ENCODE peak calls at places on chromosomes 7 and 10, in four cellular contexts. A is choroid plexus epithelial cell; F is fibroblast of the aortic adventitia; U is activated CD8-positive, alpha-beta T cell treated with anti-CD3 and anti-CD28 coated beads for 36 hours. S is an unnamed sample.

GRCh38 chr7:23418046-23418445 is 52.2 kb downstream of the IGF2BP3 start:
- DNase-seq in F (peak), A (peak), U (no peak), S (no peak)

GRCh38 chr7:100686201-100686821 is 7.7 kb downstream of the GIGYF1 start:
- DNase-seq in A (no peak), U (no peak), F (no peak), S (no peak)

GRCh38 chr10:124688889-124689670 is 55.1 kb downstream of the FAM53B start:
- DNase-seq in U (peak), A (peak), F (no peak), S (peak)

GRCh38 chr10:44253769-44254462 is 131.0 kb downstream of the CXCL12 start:
- DNase-seq in F (peak), U (no peak), A (peak), S (no peak)

GRCh38 chr7:138527746-138528223 is 67.7 kb downstream of the TRIM24 start:
- DNase-seq in A (peak), U (peak), F (peak), S (no peak)

GRCh38 chr10:101272229-101272868 is 43.1 kb upstream of the LBX1 start:
- DNase-seq in U (peak), A (peak), F (peak), S (peak)

GRCh38 chr7:40915061-40915460 is 780.3 kb downstream of the SUGCT start:
- DNase-seq in U (no peak), A (peak), F (peak), S (no peak)

GRCh38 chr7:437293-438280 is 82.1 kb downstream of the PDGFA start:
- DNase-seq in F (no peak), A (no peak), U (no peak), S (no peak)

GRCh38 chr10:62831346-62831745 is 15.2 kb upstream of the EGR2 start:
- DNase-seq in F (peak), U (no peak), A (peak), S (no peak)

GRCh38 chr7:112162161-112163020 is 43.8 kb downstream of the DOCK4 start:
- DNase-seq in F (peak), U (no peak), A (peak), S (no peak)

GRCh38 chr7:97024209-97025129 is at the start of gene DLX5:
- DNase-seq in A (no peak), F (peak), U (peak), S (no peak)

GRCh38 chr7:27201231-27202017 is 1.5 kb upstream of the HOXA13 start:
- DNase-seq in U (no peak), F (no peak), A (no peak), S (no peak)

GRCh38 chr7:17021205-17021604 is 139.4 kb upstream of the AGR3 start:
- DNase-seq in U (no peak), A (peak), F (peak), S (no peak)

GRCh38 chr7:111014074-111014473 is 76.9 kb upstream of the LRRN3 start:
- DNase-seq in U (peak), F (no peak), A (peak), S (no peak)

GRCh38 chr10:60989400-60989876 is 45.5 kb upstream of the RHOBTB1 start:
- DNase-seq in A (no peak), U (no peak), F (no peak), S (peak)

GRCh38 chr7:151598045-151598444 is 78.3 kb upstream of the RHEB start:
- DNase-seq in U (no peak), F (peak), A (peak), S (no peak)

GRCh38 chr10:63068246-63068645 is 64.9 kb upstream of the NRBF2 start:
- DNase-seq in F (peak), U (peak), A (peak), S (no peak)

GRCh38 chr10:96395931-96396877 is 37.4 kb upstream of the OPALIN start:
- DNase-seq in A (peak), U (peak), F (peak), S (peak)

GRCh38 chr10:73910764-73911552 is at the start of gene PLAU:
- DNase-seq in F (no peak), A (no peak), U (peak), S (peak)

GRCh38 chr10:63698815-63699205 is 177.6 kb downstream of the REEP3 start:
- DNase-seq in U (no peak), A (no peak), F (peak), S (no peak)

GRCh38 chr10:82277591-82277990 is 402.6 kb downstream of the NRG3 start:
- DNase-seq in F (no peak), U (no peak), A (peak), S (no peak)

GRCh38 chr10:16989826-16990293 is 139.8 kb downstream of the CUBN start:
- DNase-seq in F (no peak), A (no peak), U (no peak), S (no peak)

GRCh38 chr7:36535866-36536664 is 146.4 kb downstream of the ANLN start:
- DNase-seq in U (no peak), F (no peak), A (no peak), S (no peak)

GRCh38 chr10:34489436-34489835 is 325.7 kb downstream of the PARD3 start:
- DNase-seq in F (no peak), A (no peak), U (no peak), S (no peak)

GRCh38 chr10:35872666-35873065 is 230.6 kb upstream of the FZD8 start:
- DNase-seq in F (no peak), A (no peak), U (no peak), S (no peak)

GRCh38 chr10:86263209-86263608 is 103.4 kb downstream of the GRID1 start:
- DNase-seq in F (no peak), U (no peak), A (no peak), S (no peak)

GRCh38 chr7:36147361-36147760 is 5.7 kb upstream of the EEPD1 start:
- DNase-seq in A (no peak), F (no peak), U (no peak), S (no peak)

GRCh38 chr10:86958109-86958830 is at the start of gene SNCG:
- DNase-seq in A (peak), U (no peak), F (no peak), S (no peak)

GRCh38 chr10:6410830-6411229 is 169.2 kb downstream of the PRKCQ start:
- DNase-seq in A (no peak), U (no peak), F (no peak), S (no peak)

GRCh38 chr7:50674299-50674698 is 108.4 kb downstream of the GRB10 start:
- DNase-seq in U (no peak), F (no peak), A (no peak), S (no peak)

GRCh38 chr7:1729183-1729582 is 59.1 kb downstream of the ELFN1 start:
- DNase-seq in F (no peak), U (no peak), A (no peak), S (no peak)
- TF ChIP-seq CTCF in F (no peak), U (no peak), A (no peak), S (no peak)

GRCh38 chr7:3922175-3922635 is 621.2 kb downstream of the SDK1 start:
- DNase-seq in F (peak), U (peak), A (peak), S (no peak)
- TF ChIP-seq CTCF in F (no peak), U (no peak), A (peak), S (no peak)

GRCh38 chr7:80449841-80450240 is 62.0 kb downstream of the GNAT3 start:
- DNase-seq in F (no peak), U (no peak), A (no peak), S (no peak)

GRCh38 chr7:80450621-80451308 is 61.1 kb downstream of the GNAT3 start:
- DNase-seq in A (peak), F (peak), U (no peak), S (no peak)

GRCh38 chr7:80458822-80459725 is 52.8 kb downstream of the GNAT3 start:
- DNase-seq in U (no peak), F (no peak), A (no peak), S (no peak)

GRCh38 chr7:80453699-80454340 is 58.0 kb downstream of the GNAT3 start:
- DNase-seq in U (peak), F (peak), A (peak), S (peak)
- TF ChIP-seq CTCF in U (peak), F (peak), A (peak), S (no peak)

DNA sequence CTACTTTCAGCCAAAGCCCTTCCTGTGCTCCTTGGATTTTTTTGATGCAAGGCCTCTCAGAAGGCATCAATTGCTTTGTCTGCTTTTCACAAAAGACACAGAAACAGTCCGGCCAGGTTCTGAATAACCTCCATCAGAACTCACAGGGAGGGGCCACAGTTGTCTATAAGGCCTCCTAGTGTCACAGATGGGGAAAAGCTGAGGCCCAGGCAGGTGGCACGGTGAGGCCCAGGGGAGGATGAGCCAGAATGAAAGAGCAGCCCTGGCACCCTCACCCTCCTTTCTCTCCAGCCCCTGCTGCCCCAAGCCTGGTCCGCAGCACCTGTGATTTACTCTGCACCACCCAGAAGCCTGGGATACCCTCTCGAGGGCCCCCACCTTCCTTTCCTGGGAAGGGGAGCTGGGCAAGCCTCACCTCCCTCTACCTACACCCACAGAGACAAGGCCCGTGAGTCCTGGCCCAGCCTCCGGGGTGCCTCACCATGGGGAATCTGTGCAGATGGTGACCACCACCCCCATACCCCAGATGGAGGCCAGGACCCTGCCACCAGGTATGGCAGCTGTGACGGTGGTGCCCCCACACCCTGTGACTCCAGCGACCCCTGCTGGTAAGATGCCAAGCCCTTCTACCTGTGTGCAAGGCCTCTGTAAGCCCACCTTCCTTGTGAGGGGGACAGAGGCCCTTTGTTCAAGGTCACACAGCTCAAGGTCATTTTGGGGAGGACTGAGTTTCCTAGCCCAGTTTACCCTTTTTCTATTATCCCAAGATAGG is 26.2 kb upstream of the ZNF467 start:
- DNase-seq in A (peak), U (peak), F (no peak), S (peak)
- TF ChIP-seq CTCF in A (peak), U (peak), F (no peak), S (peak)

DNA sequence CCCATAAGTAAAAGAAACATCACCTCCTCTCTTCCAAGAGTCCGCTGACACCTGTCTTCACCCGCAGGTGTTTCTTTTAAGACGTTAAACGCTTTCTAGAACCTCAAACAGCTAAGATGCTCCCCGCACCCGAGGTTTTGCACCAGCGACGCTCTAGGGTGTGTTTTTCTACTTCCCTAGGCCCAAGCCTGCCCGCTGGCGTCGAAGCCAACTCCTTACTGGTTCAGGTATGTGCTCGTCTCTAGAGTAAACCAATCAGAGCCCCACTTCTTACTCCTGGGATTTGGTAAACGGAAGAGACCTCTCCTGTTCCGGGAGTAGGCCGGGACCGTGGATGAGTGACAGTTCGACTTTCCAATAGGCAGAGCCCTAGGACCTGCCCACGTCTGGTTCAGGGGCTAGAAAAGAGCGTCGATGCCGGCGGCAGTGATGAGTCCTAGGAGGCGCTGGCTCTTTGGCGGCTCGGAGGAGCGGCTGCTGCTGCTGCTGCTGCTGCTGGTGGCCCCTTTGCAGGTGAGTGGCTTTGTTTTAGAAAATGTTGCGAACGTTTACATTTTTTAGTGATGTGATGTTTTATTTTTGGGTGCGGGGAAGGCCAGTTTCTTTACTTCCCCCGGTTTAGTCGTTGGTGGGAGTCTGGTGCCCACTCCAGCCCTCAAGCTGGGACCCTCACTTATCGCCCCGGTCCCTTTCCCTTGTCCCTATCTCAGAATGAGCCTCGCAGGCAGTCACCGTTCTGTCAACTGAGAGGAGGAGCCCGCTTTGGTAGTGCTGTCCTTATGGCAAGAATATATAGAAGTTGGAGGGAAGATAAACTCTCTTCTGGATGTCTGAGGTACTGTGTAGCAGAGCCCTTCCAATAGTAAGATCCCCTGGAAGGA is at the start of gene BPGM:
- DNase-seq in A (peak), F (peak), U (peak), S (peak)
- TF ChIP-seq CTCF in A (peak), F (peak), U (no peak), S (peak)

GRCh38 chr7:115511330-115511729 is 519.2 kb downstream of the TFEC start:
- DNase-seq in F (no peak), A (no peak), U (no peak), S (no peak)
- TF ChIP-seq CTCF in F (no peak), A (peak), U (no peak), S (no peak)